ENCODE peak calls at places on chromosomes 12 and 14, in six cellular contexts. G is upper lobe of right lung, P is stomach, K is astrocyte, H is fibroblast of lung, M is gastrocnemius medialis. U is an unnamed sample.

GRCh38 chr14:51302319-51303030 is 62.4 kb downstream of the TMX1 start:
- DNase-seq in M (no peak), G (no peak), K (peak), P (no peak), H (peak), U (peak)

GRCh38 chr14:76810953-76811400 is 1.7 kb downstream of the ANGEL1 start:
- DNase-seq in M (no peak), H (peak), G (no peak), K (peak), P (no peak), U (peak)

GRCh38 chr12:58563621-58564020 is 356.7 kb downstream of the LRIG3 start:
- DNase-seq in K (no peak), H (no peak), P (no peak), G (no peak), M (no peak), U (no peak)

GRCh38 chr12:63931703-63932102 is 87.2 kb downstream of the SRGAP1 start:
- DNase-seq in H (no peak), P (no peak), G (no peak), M (no peak), K (no peak), U (no peak)

GRCh38 chr14:76778546-76779215 is 17.4 kb downstream of the VASH1 start:
- DNase-seq in P (no peak), G (no peak), K (no peak), M (no peak), H (no peak), U (no peak)

GRCh38 chr12:89893972-89894706 is 185.5 kb upstream of the ATP2B1 start:
- DNase-seq in G (no peak), H (peak), P (no peak), M (no peak), K (peak), U (peak)

GRCh38 chr14:75971509-75971908 is 10.3 kb downstream of the TGFB3 start:
- DNase-seq in H (no peak), G (no peak), P (no peak), M (no peak), K (no peak), U (no peak)

GRCh38 chr14:77307099-77307496 is 13.6 kb downstream of the POMT2 start:
- DNase-seq in K (no peak), M (no peak), G (no peak), H (no peak), P (no peak), U (peak)

GRCh38 chr14:50798048-50798421 is 32.9 kb downstream of the NIN start:
- DNase-seq in M (no peak), H (no peak), K (no peak), G (no peak), P (no peak), U (no peak)

GRCh38 chr14:88668448-88669116 is 105.7 kb downstream of the ZC3H14 start:
- DNase-seq in M (no peak), H (no peak), K (no peak), P (no peak), G (no peak), U (no peak)

GRCh38 chr14:76011959-76012802 is 26.6 kb downstream of the IFT43 start:
- DNase-seq in H (peak), G (no peak), K (peak), M (no peak), P (no peak), U (peak)

GRCh38 chr12:131004166-131004565 is 50.5 kb downstream of the ADGRD1 start:
- DNase-seq in K (no peak), P (no peak), H (no peak), M (no peak), G (no peak), U (no peak)

GRCh38 chr14:78202976-78203375 is 32.8 kb downstream of the NRXN3 start:
- DNase-seq in P (no peak), K (no peak), H (no peak), M (no peak), G (no peak), U (no peak)

GRCh38 chr12:83573676-83574075 is 887.0 kb downstream of the TMTC2 start:
- DNase-seq in G (no peak), M (peak), P (peak), K (peak), H (peak), U (peak)

GRCh38 chr12:12081836-12082497 is 11.2 kb downstream of the BCL2L14 start:
- DNase-seq in P (no peak), G (no peak), H (peak), K (no peak), M (no peak), U (peak)

GRCh38 chr12:82019533-82019932 is 260.4 kb upstream of the PPFIA2 start:
- DNase-seq in G (no peak), P (no peak), H (no peak), M (no peak), K (no peak), U (peak)

GRCh38 chr12:121003650-121004049 is 12.6 kb downstream of the C12orf43 start:
- DNase-seq in K (no peak), P (peak), G (no peak), H (no peak), M (no peak), U (no peak)

GRCh38 chr12:75662501-75663159 is 151.2 kb upstream of the KRR1 start:
- DNase-seq in H (no peak), G (no peak), K (no peak), P (no peak), M (no peak), U (peak)

GRCh38 chr12:104171785-104172563 is 34.0 kb upstream of the NFYB start:
- DNase-seq in K (no peak), P (no peak), G (no peak), M (no peak), H (no peak), U (no peak)

GRCh38 chr14:51304428-51304827 is 64.4 kb downstream of the TMX1 start:
- DNase-seq in H (peak), K (peak), G (no peak), M (no peak), P (no peak), U (peak)

DNA sequence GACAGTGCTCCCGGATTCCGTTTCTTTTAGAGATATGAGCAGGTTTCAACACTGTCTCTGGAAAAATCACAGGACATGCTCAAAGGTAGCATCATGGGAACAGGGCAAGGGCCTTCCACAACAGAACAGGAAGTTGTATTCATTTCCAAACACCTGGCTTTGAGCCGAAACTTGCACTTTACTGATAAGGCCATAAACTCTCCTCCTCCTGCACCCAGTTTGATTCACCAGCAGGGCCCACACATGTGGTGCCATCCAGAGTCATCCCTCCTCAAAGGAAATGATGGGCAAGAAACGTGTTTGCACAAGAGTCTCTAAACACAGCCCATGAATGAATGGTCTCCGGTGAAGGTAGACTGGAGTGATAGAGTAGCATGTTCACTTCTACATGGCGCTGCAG is 268.4 kb upstream of the FKBP4 start:
- DNase-seq in K (no peak), H (no peak), G (no peak), M (no peak), P (no peak), U (no peak)
- TF ChIP-seq CTCF in K (no peak), H (no peak), G (no peak), M (no peak), P (no peak), U (no peak)

GRCh38 chr14:92654206-92654901 is 94.1 kb downstream of the LGMN start:
- DNase-seq in K (no peak), M (no peak), P (no peak), G (no peak), H (no peak), U (no peak)

GRCh38 chr14:92651106-92651792 is 97.2 kb downstream of the LGMN start:
- DNase-seq in H (no peak), P (peak), M (no peak), G (peak), K (no peak), U (no peak)

GRCh38 chr14:92653162-92653651 is 95.2 kb downstream of the LGMN start:
- DNase-seq in G (no peak), K (no peak), P (no peak), H (no peak), M (no peak), U (no peak)

GRCh38 chr14:92651793-92652382 is 96.5 kb downstream of the LGMN start:
- DNase-seq in K (no peak), M (peak), G (peak), H (no peak), P (peak), U (no peak)

DNA sequence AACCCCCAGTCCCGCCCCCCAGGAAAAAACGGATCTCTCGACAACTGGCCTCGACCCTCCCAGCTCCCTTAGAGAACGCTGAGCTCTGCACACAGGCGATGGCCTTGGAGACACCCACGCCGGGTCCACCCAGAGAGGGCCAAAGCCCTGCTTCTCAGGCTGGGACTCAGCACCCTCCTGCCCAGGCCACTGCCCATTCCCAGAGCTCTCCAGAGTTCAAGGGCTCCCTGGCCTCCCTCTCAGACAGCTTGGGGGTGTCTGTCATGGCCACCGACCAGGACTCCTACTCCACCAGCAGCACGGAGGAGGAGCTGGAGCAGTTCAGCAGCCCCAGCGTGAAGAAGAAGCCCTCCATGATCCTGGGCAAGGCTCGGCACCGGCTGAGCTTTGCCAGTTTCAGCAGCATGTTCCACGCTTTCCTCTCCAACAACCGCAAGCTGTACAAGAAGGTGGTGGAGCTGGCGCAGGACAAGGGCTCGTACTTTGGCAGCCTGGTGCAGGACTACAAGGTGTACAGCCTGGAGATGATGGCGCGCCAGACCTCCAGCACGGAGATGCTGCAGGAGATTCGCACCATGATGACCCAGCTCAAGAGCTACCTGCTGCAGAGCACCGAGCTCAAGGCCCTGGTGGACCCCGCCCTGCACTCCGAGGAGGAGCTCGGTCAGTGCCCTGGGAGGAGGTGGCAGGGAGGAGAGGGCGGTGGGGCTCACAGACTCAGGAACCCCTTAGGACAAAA is 95.8 kb downstream of the LGMN start:
- DNase-seq in P (no peak), H (no peak), G (peak), K (no peak), M (no peak), U (no peak)
- H3K4me3 ChIP-seq in P (peak), H (no peak), G (peak), K (no peak), M (no peak), U (no peak)

DNA sequence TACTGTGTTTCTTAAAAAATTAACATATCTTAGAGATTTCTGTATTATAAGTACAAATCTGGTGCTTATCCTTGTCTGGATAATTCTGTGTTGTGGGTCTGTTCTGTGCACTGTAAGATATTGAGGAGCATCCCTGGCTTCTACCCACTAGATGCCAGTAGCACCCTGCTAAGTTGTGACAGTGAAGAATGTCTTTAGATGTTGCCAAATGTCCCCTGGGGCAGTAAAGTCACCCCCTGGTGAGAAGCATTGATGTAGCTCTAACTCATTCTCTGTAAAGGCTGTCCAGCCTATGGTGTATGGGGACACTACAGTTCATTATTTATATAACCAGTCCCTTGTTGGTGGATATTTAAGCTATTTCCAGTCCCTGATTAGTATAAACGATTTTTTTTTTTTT is 31.4 kb downstream of the MAP1LC3B2 start:
- DNase-seq in K (no peak), G (no peak), H (no peak), P (no peak), M (no peak), U (no peak)
- TF ChIP-seq CTCF in K (no peak), G (no peak), H (no peak), P (no peak), M (no peak), U (no peak)

GRCh38 chr12:56718167-56718566 is 6.9 kb downstream of the NACA start:
- DNase-seq in K (no peak), H (no peak), M (no peak), P (no peak), G (peak), U (no peak)

GRCh38 chr12:56716458-56716857 is 8.6 kb downstream of the NACA start:
- DNase-seq in P (no peak), G (peak), H (no peak), K (no peak), M (no peak), U (no peak)

GRCh38 chr12:56716933-56717880 is 7.9 kb downstream of the NACA start:
- DNase-seq in P (no peak), M (no peak), K (no peak), G (peak), H (no peak), U (no peak)

GRCh38 chr12:56714431-56714929 is 10.6 kb downstream of the NACA start:
- DNase-seq in G (no peak), H (no peak), K (no peak), M (no peak), P (no peak), U (no peak)

GRCh38 chr12:56715798-56716197 is 9.3 kb downstream of the NACA start:
- DNase-seq in H (no peak), K (no peak), P (no peak), M (no peak), G (peak), U (no peak)
- H3K4me3 ChIP-seq in H (no peak), K (no peak), P (no peak), M (no peak), G (no peak), U (no peak)

GRCh38 chr12:54357802-54358619 is 6.3 kb downstream of the GPR84 start:
- DNase-seq in P (no peak), M (no peak), H (no peak), G (no peak), K (no peak), U (peak)
- TF ChIP-seq CTCF in P (no peak), M (no peak), H (no peak), G (no peak), K (no peak), U (no peak)

DNA sequence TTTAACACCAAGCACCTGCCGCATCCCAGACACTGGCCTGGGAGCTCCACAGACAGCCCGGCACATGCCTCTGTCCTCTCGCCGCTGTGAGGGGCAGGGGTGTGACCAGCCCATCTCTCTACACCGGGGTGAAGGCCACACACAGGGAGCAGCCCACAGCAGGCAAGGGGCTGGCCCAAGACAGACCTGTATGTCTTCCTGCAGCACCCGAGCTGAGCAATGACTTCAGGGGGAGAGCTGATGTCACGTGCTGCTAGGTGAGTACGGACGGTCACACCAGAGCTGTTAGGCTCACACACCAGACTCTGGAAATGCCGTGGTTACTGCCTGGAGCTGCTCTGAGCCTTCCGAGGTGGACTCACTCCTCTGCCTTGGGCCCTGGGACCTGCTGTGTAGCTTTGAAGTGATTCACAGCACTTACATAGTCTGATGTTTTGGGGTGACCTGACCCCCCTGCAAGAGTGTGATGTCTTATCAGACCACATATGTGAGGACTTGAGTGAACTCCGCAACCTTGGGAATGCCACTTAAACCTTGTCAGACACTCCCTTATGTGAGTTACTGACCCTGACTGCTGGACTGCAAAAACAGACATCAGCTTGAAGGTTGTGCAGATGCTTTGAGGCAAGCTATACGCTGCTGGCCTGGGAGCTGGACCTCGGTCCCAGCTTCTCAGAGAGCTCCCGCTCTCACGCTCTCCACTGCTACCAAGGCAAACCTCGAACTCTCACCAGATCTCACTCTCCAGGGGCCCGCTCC is 1.8 kb downstream of the XRCC3 start:
- DNase-seq in G (no peak), P (no peak), K (no peak), H (no peak), M (no peak), U (peak)
- H3K4me3 ChIP-seq in G (no peak), P (no peak), K (no peak), H (no peak), M (no peak), U (no peak)

GRCh38 chr12:27524839-27525238 is 833 bp downstream of the PPFIBP1 start:
- DNase-seq in G (no peak), H (peak), K (no peak), P (no peak), M (no peak), U (no peak)
- TF ChIP-seq CTCF in G (no peak), H (no peak), K (no peak), P (no peak), M (no peak), U (peak)